ENCODE peak calls at places on chromosome 18, in four cellular contexts. Y, A, K and H are unnamed samples.

GRCh38 chr18:1505856-1506255 is 601.2 kb downstream of the ADCYAP1 start:
- DNase-seq in Y (no peak), A (no peak), K (no peak), H (no peak)

GRCh38 chr18:55421612-55422381 is 166.2 kb downstream of the TCF4 start:
- DNase-seq in Y (no peak), A (no peak), K (peak), H (peak)

GRCh38 chr18:60020107-60020925 is 120.5 kb downstream of the PMAIP1 start:
- DNase-seq in Y (no peak), A (no peak), K (no peak), H (no peak)

GRCh38 chr18:63203497-63203896 is 116.1 kb downstream of the BCL2 start:
- DNase-seq in Y (no peak), A (no peak), K (no peak), H (no peak)

GRCh38 chr18:13621886-13622619 is 104.3 kb downstream of the FAM210A start:
- DNase-seq in Y (no peak), A (no peak), K (no peak), H (no peak)

GRCh38 chr18:50107468-50107867 is 87.5 kb downstream of the MYO5B start:
- DNase-seq in Y (no peak), A (no peak), K (no peak), H (no peak)

GRCh38 chr18:13301691-13302469 is 83.3 kb downstream of the LDLRAD4 start:
- DNase-seq in Y (no peak), A (no peak), K (no peak), H (no peak)

GRCh38 chr18:34292594-34292993 is 67.9 kb upstream of the NOL4 start:
- DNase-seq in Y (no peak), A (no peak), K (no peak), H (no peak)

GRCh38 chr18:4994710-4995109 is 202.3 kb downstream of the AKAIN1 start:
- DNase-seq in Y (no peak), A (no peak), K (no peak), H (no peak)

GRCh38 chr18:23020555-23021294 is 87.6 kb downstream of the RBBP8 start:
- DNase-seq in Y (no peak), A (no peak), K (no peak), H (no peak)

GRCh38 chr18:9870431-9871023 is 15.2 kb upstream of the TXNDC2 start:
- DNase-seq in Y (no peak), A (no peak), K (no peak), H (no peak)

GRCh38 chr18:8615397-8616025 is 6.3 kb downstream of the RAB12 start:
- DNase-seq in Y (peak), A (no peak), K (peak), H (peak)

GRCh38 chr18:12287684-12288405 is 20.2 kb upstream of the TUBB6 start:
- DNase-seq in Y (peak), A (peak), K (peak), H (peak)

DNA sequence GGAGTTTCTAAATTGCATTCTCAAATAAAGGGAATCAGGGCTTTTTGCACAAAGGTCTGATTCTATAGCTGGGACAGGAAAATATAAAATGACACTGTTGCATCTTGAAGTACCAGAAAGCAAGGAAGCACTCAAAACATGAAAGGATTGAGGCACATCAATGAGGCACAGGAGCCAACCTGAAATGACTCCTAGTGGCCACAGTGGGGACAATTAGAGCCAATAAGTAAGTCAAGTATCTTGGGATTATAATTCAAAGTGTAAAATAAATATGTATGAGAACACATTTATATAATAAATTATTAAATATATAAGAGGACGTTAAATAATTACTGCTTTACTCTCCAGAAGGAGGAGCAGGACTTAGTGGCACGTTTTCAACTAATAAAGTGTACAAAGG is 1259.5 kb upstream of the CDH2 start:
- DNase-seq in Y (no peak), A (no peak), K (no peak), H (no peak)
- TF ChIP-seq CTCF in Y (no peak), A (no peak), K (no peak), H (peak)

GRCh38 chr18:71808576-71808975 is 735.6 kb downstream of the CBLN2 start:
- DNase-seq in Y (peak), A (no peak), K (no peak), H (no peak)
- TF ChIP-seq CTCF in Y (no peak), A (no peak), K (no peak), H (no peak)

GRCh38 chr18:33020877-33021276 is 248.1 kb upstream of the KLHL14 start:
- DNase-seq in Y (no peak), A (no peak), K (no peak), H (no peak)

GRCh38 chr18:33022370-33022769 is 249.5 kb upstream of the KLHL14 start:
- DNase-seq in Y (no peak), A (no peak), K (no peak), H (no peak)
- TF ChIP-seq CTCF in Y (no peak), A (no peak), K (no peak), H (no peak)

DNA sequence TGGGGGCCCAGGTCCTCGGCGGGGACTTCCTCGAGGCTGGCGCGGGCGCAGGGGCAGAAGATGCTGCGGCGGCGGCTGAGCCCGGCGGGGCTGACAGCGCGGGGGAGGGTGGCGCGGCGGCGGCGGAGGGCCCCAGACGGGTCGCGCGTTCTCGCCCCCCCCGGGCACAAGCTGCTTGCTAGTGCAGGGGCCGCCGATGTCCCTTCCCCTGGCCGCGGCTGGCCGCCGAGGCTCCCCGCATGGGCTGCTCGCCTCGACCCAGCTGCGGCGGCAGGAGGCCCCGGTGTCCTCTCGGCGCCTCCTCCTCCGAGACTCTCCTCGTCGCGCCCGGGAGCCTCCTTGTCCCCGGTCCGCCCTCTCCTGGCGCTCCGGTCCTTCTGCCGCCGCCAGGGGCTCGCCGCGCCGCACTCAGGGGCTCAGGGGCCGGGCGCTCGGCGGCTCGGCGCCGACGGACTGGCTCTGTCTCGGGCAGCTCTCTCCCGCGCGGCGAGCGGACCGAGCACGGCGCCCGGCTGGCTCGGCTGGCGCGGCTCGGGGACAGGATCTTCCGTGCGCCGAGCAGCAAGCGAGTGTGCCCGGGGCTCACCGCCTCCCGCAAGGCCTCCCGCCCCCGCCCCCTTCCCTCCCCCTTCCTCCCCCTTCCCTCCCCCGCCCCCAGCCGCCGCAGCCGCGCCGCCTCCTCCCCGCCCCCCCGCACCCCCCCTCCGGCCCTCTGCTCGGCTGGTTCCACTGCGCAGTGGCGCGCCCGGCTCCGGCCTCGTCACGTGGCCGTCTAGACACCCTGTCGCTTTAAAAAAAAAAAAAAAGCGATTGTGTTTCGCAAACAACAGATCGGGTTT is 902 bp upstream of the SMAD7 start:
- DNase-seq in Y (peak), A (no peak), K (peak), H (peak)
- TF ChIP-seq CTCF in Y (peak), A (no peak), K (no peak), H (no peak)

GRCh38 chr18:11074879-11075278 is 74.5 kb downstream of the PIEZO2 start:
- DNase-seq in Y (no peak), A (no peak), K (no peak), H (no peak)

GRCh38 chr18:11072632-11073031 is 76.7 kb downstream of the PIEZO2 start:
- DNase-seq in Y (no peak), A (no peak), K (no peak), H (no peak)

GRCh38 chr18:11078491-11078890 is 70.9 kb downstream of the PIEZO2 start:
- DNase-seq in Y (no peak), A (no peak), K (no peak), H (no peak)

GRCh38 chr18:11081009-11081532 is 68.3 kb downstream of the PIEZO2 start:
- DNase-seq in Y (no peak), A (no peak), K (no peak), H (no peak)

GRCh38 chr18:11077548-11078187 is 71.7 kb downstream of the PIEZO2 start:
- DNase-seq in Y (no peak), A (no peak), K (no peak), H (no peak)
- TF ChIP-seq CTCF in Y (no peak), A (no peak), K (no peak), H (no peak)

DNA sequence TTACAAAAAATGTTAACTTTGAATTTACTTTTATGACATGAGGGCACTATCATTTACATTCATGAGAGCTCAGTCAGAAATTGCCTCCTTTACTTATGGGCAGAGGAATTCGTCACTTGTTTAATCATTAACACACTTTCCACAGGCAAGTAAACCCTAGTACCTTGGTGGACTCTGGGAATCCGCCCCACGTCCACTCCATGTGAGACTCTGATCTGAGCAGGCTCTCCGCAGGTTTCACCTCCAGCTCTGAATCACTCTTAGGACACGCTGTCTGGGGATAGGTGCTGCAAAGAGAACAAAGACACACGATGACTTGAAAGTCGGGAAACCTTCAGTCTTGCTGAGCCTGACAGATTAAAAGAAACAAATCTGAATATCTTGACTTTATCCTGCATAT is 73.6 kb downstream of the LPIN2 start:
- DNase-seq in Y (no peak), A (no peak), K (no peak), H (no peak)
- TF ChIP-seq CTCF in Y (no peak), A (no peak), K (no peak), H (no peak)

GRCh38 chr18:80171190-80171872 is 62.3 kb downstream of the ADNP2 start:
- DNase-seq in Y (peak), A (no peak), K (no peak), H (peak)
- TF ChIP-seq CTCF in Y (peak), A (peak), K (peak), H (peak)